ENCODE peak calls at places on chromosomes 12 and 14, in five cellular contexts. One of them, this sample, is unnamed.

GRCh38 chr12:121560392-121561021 is 20.3 kb downstream of the KDM2B start:
- DNase-seq in GM13976: peak
- DNase-seq in choroid plexus epithelial cell: no peak
- DNase-seq in MM.1S: no peak
- DNase-seq in tibial nerve: no peak
- DNase-seq in this sample: no peak

GRCh38 chr12:89552376-89552775 is 26.5 kb upstream of the POC1B start:
- DNase-seq in MM.1S: no peak
- DNase-seq in choroid plexus epithelial cell: peak
- DNase-seq in GM13976: no peak
- DNase-seq in tibial nerve: no peak
- DNase-seq in this sample: no peak

GRCh38 chr12:29547151-29547561 is 49.7 kb upstream of the OVCH1 start:
- DNase-seq in GM13976: no peak
- DNase-seq in choroid plexus epithelial cell: peak
- DNase-seq in tibial nerve: no peak
- DNase-seq in MM.1S: no peak
- DNase-seq in this sample: no peak

GRCh38 chr14:61191751-61192150 is 89.4 kb downstream of the TMEM30B start:
- DNase-seq in choroid plexus epithelial cell: no peak
- DNase-seq in GM13976: no peak
- DNase-seq in MM.1S: no peak
- DNase-seq in tibial nerve: no peak
- DNase-seq in this sample: no peak

GRCh38 chr14:72500234-72500838 is 393.6 kb downstream of the DPF3 start:
- DNase-seq in choroid plexus epithelial cell: no peak
- DNase-seq in GM13976: no peak
- DNase-seq in MM.1S: no peak
- DNase-seq in tibial nerve: no peak
- DNase-seq in this sample: no peak

GRCh38 chr12:2337031-2338010 is 284.5 kb downstream of the CACNA1C start:
- DNase-seq in MM.1S: no peak
- DNase-seq in GM13976: no peak
- DNase-seq in tibial nerve: no peak
- DNase-seq in choroid plexus epithelial cell: no peak
- DNase-seq in this sample: no peak

GRCh38 chr14:94079891-94080605 is 954 bp downstream of the DDX24 start:
- DNase-seq in choroid plexus epithelial cell: peak
- DNase-seq in MM.1S: no peak
- DNase-seq in GM13976: no peak
- DNase-seq in tibial nerve: no peak
- DNase-seq in this sample: no peak

GRCh38 chr12:56718167-56718566 is 6.9 kb downstream of the NACA start:
- DNase-seq in choroid plexus epithelial cell: no peak
- DNase-seq in tibial nerve: no peak
- DNase-seq in MM.1S: no peak
- DNase-seq in GM13976: no peak
- DNase-seq in this sample: no peak

GRCh38 chr12:76519538-76519937 is 40.0 kb downstream of the OSBPL8 start:
- DNase-seq in MM.1S: no peak
- DNase-seq in GM13976: no peak
- DNase-seq in tibial nerve: no peak
- DNase-seq in choroid plexus epithelial cell: peak
- DNase-seq in this sample: no peak

GRCh38 chr14:50040401-50040775 is 76.0 kb downstream of the VCPKMT start:
- DNase-seq in tibial nerve: no peak
- DNase-seq in MM.1S: peak
- DNase-seq in GM13976: peak
- DNase-seq in choroid plexus epithelial cell: peak
- DNase-seq in this sample: peak

GRCh38 chr12:21934173-21934572 is 7.1 kb downstream of the ABCC9 start:
- DNase-seq in MM.1S: no peak
- DNase-seq in tibial nerve: no peak
- DNase-seq in GM13976: no peak
- DNase-seq in choroid plexus epithelial cell: no peak
- DNase-seq in this sample: no peak

GRCh38 chr12:14384783-14385638 is 19.5 kb downstream of the ATF7IP start:
- DNase-seq in MM.1S: peak
- DNase-seq in choroid plexus epithelial cell: peak
- DNase-seq in GM13976: peak
- DNase-seq in tibial nerve: no peak
- DNase-seq in this sample: peak

GRCh38 chr14:100321473-100322137 is 1.5 kb upstream of the SLC25A47 start:
- DNase-seq in tibial nerve: no peak
- DNase-seq in choroid plexus epithelial cell: no peak
- DNase-seq in MM.1S: no peak
- DNase-seq in GM13976: no peak
- DNase-seq in this sample: no peak

GRCh38 chr14:79407572-79407971 is 803.7 kb downstream of the DIO2 start:
- DNase-seq in tibial nerve: no peak
- DNase-seq in MM.1S: no peak
- DNase-seq in GM13976: no peak
- DNase-seq in choroid plexus epithelial cell: no peak
- DNase-seq in this sample: no peak

GRCh38 chr12:52870361-52871290 is 21.8 kb upstream of the KRT78 start:
- DNase-seq in GM13976: peak
- DNase-seq in choroid plexus epithelial cell: peak
- DNase-seq in MM.1S: peak
- DNase-seq in tibial nerve: no peak
- DNase-seq in this sample: peak

GRCh38 chr12:114631242-114631641 is 52.7 kb downstream of the TBX3 start:
- DNase-seq in MM.1S: no peak
- DNase-seq in tibial nerve: no peak
- DNase-seq in GM13976: no peak
- DNase-seq in choroid plexus epithelial cell: no peak
- DNase-seq in this sample: no peak

GRCh38 chr12:114638790-114639435 is 45.1 kb downstream of the TBX3 start:
- DNase-seq in choroid plexus epithelial cell: no peak
- DNase-seq in GM13976: no peak
- DNase-seq in MM.1S: no peak
- DNase-seq in tibial nerve: no peak
- DNase-seq in this sample: no peak

DNA sequence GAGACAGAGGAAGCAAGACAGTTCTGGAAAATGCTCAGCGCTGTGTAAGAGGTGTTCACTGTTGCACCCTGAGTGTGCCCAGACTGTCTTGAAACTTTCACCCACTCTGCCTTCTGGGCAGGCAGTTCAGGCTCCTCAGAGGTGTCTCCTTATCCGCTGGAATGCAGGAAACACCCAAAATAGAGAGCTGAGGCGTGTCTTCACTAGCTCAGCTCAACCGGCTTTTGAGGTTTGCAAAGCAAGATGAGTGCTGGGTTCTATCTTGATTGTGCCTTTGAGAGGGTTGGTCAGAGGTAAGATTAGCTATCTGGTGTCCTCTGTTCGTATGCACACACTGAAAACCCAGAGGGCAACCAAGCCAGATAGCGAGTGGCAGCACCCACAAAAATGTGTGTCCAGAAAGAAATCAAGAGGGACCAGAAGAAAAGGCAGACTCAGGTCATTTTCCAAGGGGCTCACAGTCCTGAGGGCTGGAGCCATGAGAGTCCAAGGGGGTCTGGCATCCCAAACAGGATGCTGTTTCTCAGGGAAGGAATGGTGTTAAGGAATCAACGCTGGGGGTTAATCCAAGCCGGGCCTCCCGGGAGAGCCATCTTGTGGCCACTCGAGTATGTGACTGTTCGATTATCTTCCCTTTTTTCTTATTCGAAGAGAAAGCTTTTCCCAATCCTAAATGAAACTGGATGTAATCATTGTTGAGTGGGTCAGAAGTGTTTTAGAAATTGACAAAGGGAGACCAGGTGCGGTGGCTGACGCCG is 47.1 kb downstream of the TBX3 start:
- DNase-seq in choroid plexus epithelial cell: peak
- DNase-seq in MM.1S: no peak
- DNase-seq in tibial nerve: no peak
- DNase-seq in GM13976: no peak
- DNase-seq in this sample: peak
- TF ChIP-seq CTCF in choroid plexus epithelial cell: peak
- TF ChIP-seq CTCF in MM.1S: no peak
- TF ChIP-seq CTCF in tibial nerve: peak
- TF ChIP-seq CTCF in GM13976: no peak
- TF ChIP-seq CTCF in this sample: peak

GRCh38 chr12:613996-614726 is 49.1 kb downstream of the NINJ2 start:
- DNase-seq in GM13976: peak
- DNase-seq in MM.1S: no peak
- DNase-seq in choroid plexus epithelial cell: peak
- DNase-seq in tibial nerve: no peak
- DNase-seq in this sample: peak
- TF ChIP-seq CTCF in GM13976: peak
- TF ChIP-seq CTCF in MM.1S: peak
- TF ChIP-seq CTCF in choroid plexus epithelial cell: peak
- TF ChIP-seq CTCF in tibial nerve: peak
- TF ChIP-seq CTCF in this sample: no peak

GRCh38 chr14:59422069-59422881 is 42.9 kb downstream of the GPR135 start:
- DNase-seq in choroid plexus epithelial cell: no peak
- DNase-seq in GM13976: no peak
- DNase-seq in tibial nerve: no peak
- DNase-seq in MM.1S: no peak
- DNase-seq in this sample: no peak
- TF ChIP-seq CTCF in choroid plexus epithelial cell: peak
- TF ChIP-seq CTCF in GM13976: no peak
- TF ChIP-seq CTCF in tibial nerve: no peak
- TF ChIP-seq CTCF in MM.1S: peak
- TF ChIP-seq CTCF in this sample: no peak

DNA sequence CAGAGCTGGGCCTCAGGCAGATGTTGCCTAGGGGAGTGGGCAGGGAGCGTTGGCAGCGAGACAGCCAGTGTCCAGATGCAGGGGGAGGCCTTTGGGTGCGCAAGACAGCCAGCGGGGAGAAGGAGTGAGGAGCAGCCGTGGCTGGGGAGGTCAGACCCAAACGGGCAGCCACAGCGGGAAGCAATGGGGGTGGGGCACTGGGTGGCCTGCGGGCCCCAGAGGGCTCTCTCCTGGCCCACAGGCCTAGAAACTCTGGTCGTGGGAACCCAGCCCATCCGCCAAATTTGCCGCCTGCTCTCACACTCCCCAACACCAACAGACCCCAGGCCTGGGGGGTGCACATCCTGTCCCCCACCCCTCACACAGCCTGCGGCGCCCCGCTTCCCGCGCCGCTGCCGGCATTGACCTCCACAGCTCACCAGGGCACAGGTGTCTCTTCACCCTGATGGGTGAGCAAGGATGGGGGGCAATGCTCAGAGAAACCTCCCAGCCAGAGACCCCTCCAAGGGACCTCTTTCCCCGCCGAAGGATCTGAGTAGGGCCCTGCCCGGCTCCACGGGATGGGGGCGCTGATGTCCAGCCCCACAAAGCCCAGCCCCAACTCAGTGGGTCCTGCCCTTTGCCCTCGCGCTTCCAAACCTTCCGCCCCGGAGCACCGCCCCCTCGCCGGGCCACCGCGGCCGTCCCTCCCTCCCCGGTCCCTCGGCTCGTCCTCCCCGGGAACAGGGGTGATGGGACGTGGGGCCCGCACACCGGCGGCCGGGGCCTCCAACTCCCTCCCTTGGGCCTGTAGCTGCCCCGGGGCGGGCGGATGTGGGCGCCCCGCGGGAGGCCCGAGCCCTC is 781 bp downstream of the HDAC7 start:
- DNase-seq in GM13976: peak
- DNase-seq in choroid plexus epithelial cell: no peak
- DNase-seq in tibial nerve: peak
- DNase-seq in MM.1S: peak
- DNase-seq in this sample: peak
- TF ChIP-seq CTCF in GM13976: peak
- TF ChIP-seq CTCF in choroid plexus epithelial cell: peak
- TF ChIP-seq CTCF in tibial nerve: no peak
- TF ChIP-seq CTCF in MM.1S: peak
- TF ChIP-seq CTCF in this sample: no peak

This sample was measured in Calu3.